ENCODE peak calls at places on chromosomes 6 and 20, in eight cellular contexts. S is neural progenitor cell; A is CD8-positive, alpha-beta T cell; E is esophagus squamous epithelium; I is colonic mucosa; H is CD4-positive, CD25-positive, alpha-beta regulatory T cell; G is heart left ventricle; O is upper lobe of right lung. U is an unnamed sample.

GRCh38 chr20:41981746-41982145 is 363.6 kb upstream of the CHD6 start:
- DNase-seq in S (no peak), A (no peak), E (no peak), I (no peak), H (no peak), G (no peak), O (no peak), U (no peak)

GRCh38 chr6:132067286-132067685 is 116.1 kb upstream of the CCN2 start:
- DNase-seq in S (no peak), A (no peak), E (no peak), I (no peak), H (no peak), G (no peak), O (no peak), U (no peak)

GRCh38 chr6:142952614-142953013 is 7.6 kb upstream of the HIVEP2 start:
- DNase-seq in S (no peak), A (no peak), E (no peak), I (no peak), H (no peak), G (no peak), O (no peak), U (no peak)

GRCh38 chr20:14355791-14356190 is 18.4 kb upstream of the FLRT3 start:
- DNase-seq in S (no peak), A (no peak), E (no peak), I (no peak), H (no peak), G (no peak), O (no peak), U (no peak)

GRCh38 chr6:138795809-138796469 is at the start of gene ECT2L:
- DNase-seq in S (peak; percentile 81), A (no peak), E (no peak), I (peak; percentile 89), H (no peak), G (peak; percentile 91), O (peak; percentile 73), U (no peak)

GRCh38 chr6:111551521-111552231 is 54.0 kb downstream of the TRAF3IP2 start:
- DNase-seq in S (no peak), A (no peak), E (no peak), I (peak; percentile 82), H (no peak), G (no peak), O (peak; percentile 77), U (peak; percentile 24)

GRCh38 chr6:160261991-160262718 is 3.5 kb upstream of the SLC22A2 start:
- DNase-seq in S (no peak), A (no peak), E (no peak), I (peak; percentile 16), H (no peak), G (no peak), O (no peak), U (peak; percentile 36)

GRCh38 chr6:165725201-165725600 is 62.2 kb upstream of the PDE10A start:
- DNase-seq in S (no peak), A (no peak), E (no peak), I (no peak), H (no peak), G (no peak), O (no peak), U (no peak)

GRCh38 chr6:53483423-53484353 is 61.2 kb downstream of the GCLC start:
- DNase-seq in S (no peak), A (no peak), E (no peak), I (peak; percentile 33), H (peak; percentile 59), G (peak; percentile 66), O (no peak), U (peak; percentile 40)

GRCh38 chr6:2765896-2766766 is 938 bp downstream of the WRNIP1 start:
- DNase-seq in S (peak; percentile 81), A (peak; percentile 60), E (no peak), I (peak; percentile 58), H (peak; percentile 53), G (peak; percentile 55), O (peak; percentile 83), U (peak; percentile 49)

GRCh38 chr6:44151348-44152108 is 7.1 kb upstream of the CAPN11 start:
- DNase-seq in S (peak; percentile 90), A (peak; percentile 88), E (no peak), I (peak; percentile 77), H (peak; percentile 74), G (peak; percentile 69), O (peak; percentile 89), U (peak; percentile 88)

GRCh38 chr6:38043259-38043753 is 223.8 kb downstream of the ZFAND3 start:
- DNase-seq in S (no peak), A (no peak), E (no peak), I (no peak), H (no peak), G (no peak), O (no peak), U (no peak)

GRCh38 chr6:75101896-75102680 is 103.8 kb downstream of the COL12A1 start:
- DNase-seq in S (no peak), A (no peak), E (no peak), I (no peak), H (no peak), G (no peak), O (no peak), U (no peak)

GRCh38 chr20:31709939-31710338 is 12.7 kb downstream of the BCL2L1 start:
- DNase-seq in S (no peak), A (no peak), E (no peak), I (peak; percentile 14), H (no peak), G (no peak), O (no peak), U (no peak)

GRCh38 chr20:31711416-31712111 is 11.1 kb downstream of the BCL2L1 start:
- DNase-seq in S (no peak), A (no peak), E (no peak), I (no peak), H (no peak), G (no peak), O (no peak), U (no peak)

GRCh38 chr20:31712112-31712553 is 10.5 kb downstream of the BCL2L1 start:
- DNase-seq in S (peak; percentile 72), A (no peak), E (no peak), I (peak; percentile 47), H (no peak), G (peak; percentile 74), O (no peak), U (no peak)

GRCh38 chr20:31708839-31709534 is 13.7 kb downstream of the BCL2L1 start:
- DNase-seq in S (no peak), A (no peak), E (no peak), I (peak; percentile 28), H (no peak), G (no peak), O (no peak), U (no peak)

DNA sequence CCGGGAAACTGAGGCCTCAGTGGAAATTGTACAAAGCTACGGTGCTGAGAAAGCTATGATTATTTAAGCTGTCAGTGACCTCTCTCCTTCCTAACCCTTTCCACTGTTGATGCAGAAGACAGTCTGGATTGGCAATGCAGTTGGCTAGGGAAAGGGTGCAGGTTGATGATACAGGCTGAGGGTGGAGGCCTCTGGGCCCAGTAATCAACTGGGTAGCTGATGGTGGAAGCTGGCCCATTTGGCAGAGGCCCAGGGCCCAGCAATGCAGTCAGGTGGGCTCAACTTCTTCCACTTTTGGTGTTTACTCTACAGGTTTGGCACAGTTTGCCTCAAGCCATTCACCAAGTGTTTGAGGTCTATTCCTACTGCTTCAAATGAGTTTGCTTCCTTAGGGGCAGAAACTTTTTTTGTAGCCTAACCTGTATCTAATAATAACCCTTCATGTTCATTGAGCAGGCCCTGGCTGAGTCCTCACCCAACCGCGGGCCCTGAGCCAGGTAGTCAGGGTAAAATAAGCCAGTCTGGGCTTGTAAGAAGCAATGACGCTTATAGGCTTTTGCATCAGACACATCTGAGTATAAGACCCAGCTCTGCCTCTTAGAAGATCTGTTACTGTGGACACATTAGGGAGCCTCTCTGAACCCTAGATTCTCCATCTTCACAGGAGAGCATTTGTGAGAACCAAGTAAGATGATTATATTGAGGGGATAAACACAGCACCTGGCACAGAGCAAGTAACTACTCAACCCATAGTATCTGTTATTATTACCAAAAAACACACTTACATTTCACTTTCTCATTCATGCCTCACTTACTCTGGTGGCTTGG is 12.0 kb downstream of the BCL2L1 start:
- DNase-seq in S (no peak), A (no peak), E (no peak), I (no peak), H (no peak), G (peak; percentile 82), O (peak; percentile 73), U (no peak)
- H3K4me1 ChIP-seq in S (peaks cover 31% of the 10 kb centered on the region), A (peaks cover 22% of the 10 kb centered on the region), E (peaks cover 99% of the 10 kb centered on the region), I (peaks cover 29% of the 10 kb centered on the region), H (peaks cover 71% of the 10 kb centered on the region), G (peaks cover 89% of the 10 kb centered on the region), O (peaks cover 90% of the 10 kb centered on the region), U (no peaks in the 10 kb centered on the region)

GRCh38 chr6:40588070-40588384 is 863 bp upstream of the LRFN2 start:
- DNase-seq in S (no peak), A (no peak), E (no peak), I (no peak), H (no peak), G (no peak), O (no peak), U (no peak)

GRCh38 chr6:40587240-40588069 is at the start of gene LRFN2:
- DNase-seq in S (peak; percentile 93), A (peak; percentile 78), E (no peak), I (peak; percentile 75), H (peak; percentile 73), G (peak; percentile 61), O (peak; percentile 89), U (peak; percentile 92)

GRCh38 chr6:40585661-40586269 is 1.4 kb downstream of the LRFN2 start:
- DNase-seq in S (peak; percentile 76), A (no peak), E (no peak), I (peak; percentile 21), H (no peak), G (no peak), O (no peak), U (peak; percentile 56)

GRCh38 chr6:40586369-40586768 is 795 bp downstream of the LRFN2 start:
- DNase-seq in S (no peak), A (no peak), E (no peak), I (peak; percentile 20), H (no peak), G (no peak), O (no peak), U (peak; percentile 37)

GRCh38 chr6:40586800-40587201 is 363 bp downstream of the LRFN2 start:
- DNase-seq in S (peak; percentile 10), A (no peak), E (no peak), I (peak; percentile 19), H (no peak), G (no peak), O (no peak), U (peak; percentile 47)
- H3K4me3 ChIP-seq in S (peak overlapping the region; percentile 59), A (peak overlapping the region; percentile 53), E (peak overlapping the region; percentile 54), I (peak overlapping the region; percentile 36), H (no peak overlapping the region), G (no peak overlapping the region), O (peak overlapping the region; percentile 47), U (peak overlapping the region; percentile 97)

DNA sequence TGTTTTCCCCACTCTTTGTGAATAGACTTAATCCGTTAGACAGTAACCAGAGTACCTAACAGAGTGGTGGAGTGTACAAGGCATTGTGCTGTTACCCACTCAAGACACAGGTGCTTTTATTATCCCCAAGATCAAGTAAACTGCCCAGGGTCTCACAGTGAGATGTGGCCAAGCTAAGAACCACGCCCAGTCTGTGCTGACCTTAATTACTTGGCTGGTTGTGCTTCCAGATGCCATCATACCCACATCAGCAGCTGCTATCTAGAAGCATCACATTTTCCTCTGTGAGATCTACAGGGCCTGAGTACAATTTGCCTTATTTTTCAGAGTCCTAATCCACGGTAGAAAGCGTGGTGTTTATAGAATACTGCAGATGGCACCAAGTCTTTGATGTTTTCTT is 70.3 kb downstream of the GFRA4 start:
- DNase-seq in S (no peak), A (no peak), E (no peak), I (no peak), H (no peak), G (no peak), O (no peak), U (no peak)
- H3K36me3 ChIP-seq in S (no peaks in the 10 kb centered on the region), A (peaks cover 39% of the 10 kb centered on the region), E (peaks cover 7% of the 10 kb centered on the region), I (peaks cover 3% of the 10 kb centered on the region), H (peaks cover 50% of the 10 kb centered on the region), G (no peaks in the 10 kb centered on the region), O (peaks cover 64% of the 10 kb centered on the region), U (peaks cover 15% of the 10 kb centered on the region)

GRCh38 chr6:13451181-13451700 is 36.2 kb downstream of the GFOD1 start:
- DNase-seq in S (no peak), A (no peak), E (no peak), I (no peak), H (no peak), G (no peak), O (no peak), U (no peak)
- H3K4me1 ChIP-seq in S (peaks cover 7% of the 10 kb centered on the region), A (peaks cover 37% of the 10 kb centered on the region), E (peaks cover 93% of the 10 kb centered on the region), I (no peaks in the 10 kb centered on the region), H (peaks cover 14% of the 10 kb centered on the region), G (peaks cover 66% of the 10 kb centered on the region), O (peaks cover 58% of the 10 kb centered on the region), U (peaks cover 22% of the 10 kb centered on the region)